ENCODE peak calls at places on chromosomes 4 and X, in four cellular contexts. One of them, this sample, is unnamed. For H3K4me1, the result is how much of the 10 kb centered on the place peaks cover.

GRCh38 chr4:25235401-25235800 is 1.6 kb downstream of the PI4K2B start:
- DNase-seq in H1: no peak
- DNase-seq in HepG2: no peak
- DNase-seq in K562: no peak
- DNase-seq in this sample: no peak

GRCh38 chr4:81499840-81500239 is 28.1 kb upstream of the RASGEF1B start:
- DNase-seq in H1: no peak
- DNase-seq in HepG2: no peak
- DNase-seq in K562: no peak
- DNase-seq in this sample: no peak

GRCh38 chr4:142473218-142473959 is 372.7 kb downstream of the INPP4B start:
- DNase-seq in H1: no peak
- DNase-seq in HepG2: no peak
- DNase-seq in K562: no peak
- DNase-seq in this sample: no peak

GRCh38 chrX:9510366-9510765 is 45.5 kb downstream of the TBL1X start:
- DNase-seq in H1: no peak
- DNase-seq in HepG2: no peak
- DNase-seq in K562: no peak
- DNase-seq in this sample: no peak

GRCh38 chrX:74248889-74249288 is 55.1 kb upstream of the ZCCHC13 start:
- DNase-seq in H1: no peak
- DNase-seq in HepG2: no peak
- DNase-seq in K562: no peak
- DNase-seq in this sample: no peak

GRCh38 chrX:153922932-153923857 is 2.9 kb downstream of the ARHGAP4 start:
- DNase-seq in H1: no peak
- DNase-seq in HepG2: no peak
- DNase-seq in K562: no peak
- DNase-seq in this sample: no peak

GRCh38 chrX:9681422-9681821 is 84.2 kb downstream of the GPR143 start:
- DNase-seq in H1: no peak
- DNase-seq in HepG2: no peak
- DNase-seq in K562: no peak
- DNase-seq in this sample: no peak

GRCh38 chrX:3415011-3415410 is 68.6 kb upstream of the MXRA5 start:
- DNase-seq in H1: no peak
- DNase-seq in HepG2: no peak
- DNase-seq in K562: no peak
- DNase-seq in this sample: no peak

GRCh38 chrX:9390121-9390520 is 74.7 kb upstream of the TBL1X start:
- DNase-seq in H1: no peak
- DNase-seq in HepG2: no peak
- DNase-seq in K562: no peak
- DNase-seq in this sample: no peak

GRCh38 chr4:56959064-56959463 is 18.3 kb downstream of the NOA1 start:
- DNase-seq in H1: no peak
- DNase-seq in HepG2: no peak
- DNase-seq in K562: no peak
- DNase-seq in this sample: no peak

DNA sequence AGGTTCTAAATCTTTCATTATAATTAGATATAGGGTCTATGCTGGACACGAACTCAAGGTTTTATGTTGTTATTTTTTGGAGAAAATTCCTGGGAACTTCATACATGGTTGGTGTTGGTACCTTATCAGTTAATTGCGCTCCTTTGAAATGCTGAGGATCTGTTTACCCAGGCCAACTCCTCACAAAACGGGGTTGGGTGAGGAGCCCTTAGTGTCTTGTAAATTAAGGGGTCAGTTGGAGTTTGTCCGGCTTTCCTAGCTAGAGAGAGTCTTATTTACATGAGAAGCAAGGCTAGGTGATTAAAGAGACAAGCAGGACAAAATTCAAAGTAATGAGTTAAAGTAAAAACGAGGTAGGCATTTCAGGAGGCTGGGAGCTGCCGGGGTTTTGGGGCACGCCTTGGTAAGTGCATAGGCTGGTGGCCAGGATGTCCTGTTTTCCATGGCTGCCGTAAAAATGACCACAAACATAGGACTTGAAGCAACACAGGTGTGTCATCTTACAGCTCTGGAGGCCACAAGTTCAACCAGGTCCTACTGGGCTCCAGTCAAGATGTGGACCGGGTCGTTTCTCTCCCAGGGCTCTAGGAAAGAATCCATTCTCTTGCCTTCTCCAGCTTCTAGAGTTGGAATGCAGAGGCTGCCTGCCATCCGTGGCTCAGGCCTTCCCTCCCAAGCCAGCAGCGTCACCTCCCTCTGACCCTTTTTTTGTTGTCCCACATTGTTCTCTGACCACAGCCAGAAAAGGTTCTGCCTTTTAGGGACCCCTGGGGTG is 19.8 kb downstream of the PSAPL1 start:
- DNase-seq in H1: peak
- DNase-seq in HepG2: no peak
- DNase-seq in K562: no peak
- DNase-seq in this sample: no peak
- TF ChIP-seq HDAC6 in H1: no peak
- TF ChIP-seq HDAC6 in HepG2: no peak
- TF ChIP-seq HDAC6 in K562: no peak
- TF ChIP-seq HDAC6 in this sample: no peak

DNA sequence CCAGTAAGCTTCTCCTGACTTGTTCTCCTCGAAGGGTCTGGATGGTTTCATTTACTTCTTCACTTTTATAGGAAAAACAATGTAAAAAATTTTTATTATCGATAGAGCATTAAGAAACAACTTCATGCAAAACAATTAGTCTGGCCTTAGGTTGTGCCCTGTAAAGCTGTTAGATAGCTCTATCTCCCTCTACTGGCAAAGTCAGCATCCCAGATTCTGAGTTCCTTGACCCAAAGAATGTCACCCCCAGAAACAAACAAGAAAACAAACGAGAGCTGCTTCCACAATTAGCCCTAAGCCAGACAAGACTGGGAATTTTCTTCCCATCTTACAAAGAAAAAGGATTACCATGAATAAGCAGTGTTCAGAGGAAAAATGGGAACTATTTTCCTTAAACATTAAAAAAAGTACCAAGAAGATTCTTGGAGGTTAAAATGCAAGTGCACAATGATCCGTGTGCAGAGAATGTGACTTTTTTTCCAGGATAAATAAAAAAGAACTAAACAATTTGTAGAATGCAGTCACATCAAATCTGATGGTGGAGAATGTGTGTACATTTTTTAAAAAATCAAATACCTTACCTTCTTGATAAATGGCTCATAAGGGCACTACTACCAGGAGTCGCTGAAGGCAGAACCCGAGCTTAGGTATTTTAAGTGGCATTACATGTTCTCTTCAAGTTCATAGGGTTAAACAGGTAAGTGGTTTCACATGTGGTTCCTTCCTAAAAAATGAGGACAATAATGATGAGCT is 293.2 kb downstream of the FBXO8 start:
- DNase-seq in H1: no peak
- DNase-seq in HepG2: peak
- DNase-seq in K562: no peak
- DNase-seq in this sample: no peak
- TF ChIP-seq JUND in H1: no peak
- TF ChIP-seq JUND in HepG2: no peak
- TF ChIP-seq JUND in K562: no peak
- TF ChIP-seq JUND in this sample: no peak

DNA sequence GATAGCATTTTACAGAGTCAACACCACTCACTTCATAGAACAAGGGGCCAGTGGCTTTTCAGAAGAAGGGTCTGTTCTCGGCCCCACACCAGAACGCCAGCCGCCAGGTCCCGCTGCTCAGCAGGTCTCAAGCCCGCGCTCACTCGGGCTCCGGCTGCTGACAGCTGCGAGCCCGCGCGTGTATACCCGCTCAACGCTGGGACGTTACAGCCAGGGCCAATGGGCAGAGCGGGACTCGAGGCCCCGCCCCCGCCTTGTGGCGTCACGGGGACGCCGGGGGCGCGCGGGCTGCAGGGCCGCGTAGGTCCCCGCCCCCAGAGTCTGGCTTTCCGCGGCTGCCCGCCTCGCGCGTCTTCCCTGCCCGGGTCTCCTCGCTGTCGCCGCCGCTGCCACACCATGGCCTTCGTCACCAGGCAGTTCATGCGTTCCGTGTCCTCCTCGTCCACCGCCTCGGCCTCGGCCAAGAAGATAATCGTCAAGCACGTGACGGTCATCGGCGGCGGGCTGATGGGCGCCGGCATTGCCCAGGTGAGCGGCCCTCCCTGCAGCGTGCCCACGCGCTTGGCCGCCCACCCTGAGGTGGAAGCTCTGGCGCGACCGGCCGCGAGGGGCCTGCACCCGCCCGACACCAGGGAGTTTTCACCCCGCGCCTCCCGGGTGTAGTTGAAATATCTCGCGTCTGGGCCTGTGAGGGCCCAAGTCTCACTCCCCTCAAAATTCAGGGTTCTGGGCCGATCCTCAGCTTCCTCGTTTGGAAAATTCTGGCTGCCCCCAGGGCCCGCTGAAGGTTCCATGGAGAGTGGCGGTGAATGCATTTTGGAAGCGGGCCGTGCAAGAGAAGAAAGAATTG is at the start of gene HADH:
- DNase-seq in H1: peak
- DNase-seq in HepG2: peak
- DNase-seq in K562: peak
- DNase-seq in this sample: peak
- H3K4me1 ChIP-seq in H1: under half
- H3K4me1 ChIP-seq in HepG2: half or more
- H3K4me1 ChIP-seq in K562: under half
- H3K4me1 ChIP-seq in this sample: under half

GRCh38 chr4:181261279-181261678 is 981.9 kb upstream of the TENM3 start:
- DNase-seq in H1: no peak
- DNase-seq in HepG2: no peak
- DNase-seq in K562: no peak
- DNase-seq in this sample: no peak
- TF ChIP-seq HDAC6 in H1: no peak
- TF ChIP-seq HDAC6 in HepG2: no peak
- TF ChIP-seq HDAC6 in K562: no peak
- TF ChIP-seq HDAC6 in this sample: no peak

DNA sequence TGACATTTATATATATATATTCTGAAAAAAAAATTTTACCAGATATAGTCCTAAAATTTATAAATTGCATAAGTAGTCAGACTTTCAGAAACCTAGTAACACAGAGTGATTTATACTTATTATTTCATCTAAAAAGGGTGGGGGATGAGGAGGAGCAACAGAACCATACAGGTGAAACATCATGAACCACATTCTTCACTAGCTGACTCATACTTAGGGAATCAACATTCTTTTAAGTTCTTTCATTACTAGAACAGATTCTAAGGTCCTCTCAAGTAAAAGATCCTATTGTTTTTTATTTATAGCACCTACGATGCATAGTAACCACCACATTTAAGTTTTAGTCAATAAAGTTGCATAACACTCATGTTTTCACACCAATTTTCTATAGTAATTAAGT is 166.1 kb downstream of the LRBA start:
- DNase-seq in H1: no peak
- DNase-seq in HepG2: no peak
- DNase-seq in K562: no peak
- DNase-seq in this sample: no peak
- TF ChIP-seq JUND in H1: peak
- TF ChIP-seq JUND in HepG2: no peak
- TF ChIP-seq JUND in K562: no peak
- TF ChIP-seq JUND in this sample: no peak

DNA sequence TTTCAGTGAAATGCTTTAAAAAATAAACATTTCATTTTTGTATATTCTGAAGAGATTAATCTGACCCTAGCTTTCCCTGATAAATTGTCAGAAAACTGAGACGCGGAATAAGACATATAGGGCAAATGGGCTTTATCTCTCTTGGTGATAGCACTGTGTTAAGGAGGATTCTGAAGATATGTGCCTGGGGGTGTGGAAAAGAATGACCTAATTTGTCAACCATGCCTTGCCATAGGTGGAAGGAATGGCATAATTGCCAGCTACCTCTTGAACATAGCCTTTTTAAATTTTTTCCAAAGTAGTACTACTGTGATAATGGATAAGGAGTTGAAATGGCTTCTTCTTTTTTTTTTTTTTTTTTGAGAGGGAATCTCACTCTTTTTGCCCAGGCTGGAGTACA is 11.7 kb downstream of the JADE1 start:
- DNase-seq in H1: no peak
- DNase-seq in HepG2: no peak
- DNase-seq in K562: no peak
- DNase-seq in this sample: no peak
- H3K4me1 ChIP-seq in H1: under half
- H3K4me1 ChIP-seq in HepG2: under half
- H3K4me1 ChIP-seq in K562: under half
- H3K4me1 ChIP-seq in this sample: under half

GRCh38 chr4:128353791-128354190 is 66.2 kb upstream of the PGRMC2 start:
- DNase-seq in H1: no peak
- DNase-seq in HepG2: no peak
- DNase-seq in K562: no peak
- DNase-seq in this sample: no peak
- TF ChIP-seq HDAC6 in H1: no peak
- TF ChIP-seq HDAC6 in HepG2: no peak
- TF ChIP-seq HDAC6 in K562: no peak
- TF ChIP-seq HDAC6 in this sample: no peak

GRCh38 chrX:94901849-94902248 is 1227.8 kb downstream of the FAM133A start:
- DNase-seq in H1: no peak
- DNase-seq in HepG2: no peak
- DNase-seq in K562: no peak
- DNase-seq in this sample: no peak
- TF ChIP-seq JUND in H1: no peak
- TF ChIP-seq JUND in HepG2: no peak
- TF ChIP-seq JUND in K562: no peak
- TF ChIP-seq JUND in this sample: no peak

GRCh38 chr4:108291137-108291536 is 122.4 kb upstream of the LEF1 start:
- DNase-seq in H1: no peak
- DNase-seq in HepG2: no peak
- DNase-seq in K562: no peak
- DNase-seq in this sample: no peak
- H3K4me1 ChIP-seq in H1: under half
- H3K4me1 ChIP-seq in HepG2: under half
- H3K4me1 ChIP-seq in K562: under half
- H3K4me1 ChIP-seq in this sample: under half

This sample was measured in GM12878.